ENCODE peak calls at places on chromosome 12, in six cellular contexts. T, S, C, Q, O and V are unnamed samples.

GRCh38 chr12:71269199-71269598 is 111.4 kb upstream of the TSPAN8 start:
- DNase-seq in T (no peak), S (no peak), C (no peak), Q (no peak), O (no peak), V (no peak)

GRCh38 chr12:25698782-25699181 is 145.7 kb upstream of the LMNTD1 start:
- DNase-seq in T (no peak), S (no peak), C (no peak), Q (no peak), O (peak; percentile 54), V (no peak)

GRCh38 chr12:131346578-131347344 is 364.1 kb upstream of the SFSWAP start:
- DNase-seq in T (no peak), S (no peak), C (no peak), Q (no peak), O (no peak), V (no peak)

GRCh38 chr12:129659927-129660326 is 243.9 kb downstream of the TMEM132D start:
- DNase-seq in T (no peak), S (no peak), C (no peak), Q (no peak), O (no peak), V (peak; percentile 94)

GRCh38 chr12:66188584-66189475 is at the start of gene IRAK3:
- DNase-seq in T (peak; percentile 84), S (peak; percentile 70), C (peak; percentile 89), Q (peak; percentile 91), O (peak; percentile 37), V (no peak)

GRCh38 chr12:52643233-52644077 is 8.6 kb downstream of the KRT2 start:
- DNase-seq in T (no peak), S (no peak), C (no peak), Q (no peak), O (no peak), V (no peak)

GRCh38 chr12:71840226-71840847 is 778 bp downstream of the TBC1D15 start:
- DNase-seq in T (no peak), S (peak; percentile 92), C (no peak), Q (no peak), O (peak; percentile 86), V (peak; percentile 22)

GRCh38 chr12:41745593-41745992 is 399.1 kb downstream of the GXYLT1 start:
- DNase-seq in T (no peak), S (no peak), C (no peak), Q (no peak), O (no peak), V (no peak)

GRCh38 chr12:26939192-26939832 is 1.0 kb downstream of the FGFR1OP2 start:
- DNase-seq in T (no peak), S (peak; percentile 40), C (no peak), Q (no peak), O (peak; percentile 40), V (no peak)

GRCh38 chr12:66456622-66457021 is 154.3 kb downstream of the HELB start:
- DNase-seq in T (no peak), S (no peak), C (no peak), Q (no peak), O (no peak), V (no peak)

GRCh38 chr12:98736352-98737326 is 91.5 kb downstream of the APAF1 start:
- DNase-seq in T (no peak), S (peak; percentile 26), C (no peak), Q (no peak), O (no peak), V (no peak)

GRCh38 chr12:19575307-19576243 is 136.3 kb downstream of the AEBP2 start:
- DNase-seq in T (peak; percentile 81), S (peak; percentile 100), C (peak; percentile 25), Q (peak; percentile 53), O (peak; percentile 28), V (peak; percentile 57)

GRCh38 chr12:39443704-39444234 is 849 bp upstream of the KIF21A start:
- DNase-seq in T (no peak), S (no peak), C (no peak), Q (no peak), O (peak; percentile 16), V (no peak)

GRCh38 chr12:61879229-61879628 is 381.0 kb upstream of the USP15 start:
- DNase-seq in T (no peak), S (no peak), C (no peak), Q (no peak), O (no peak), V (no peak)

GRCh38 chr12:132310181-132311040 is 19.0 kb downstream of the GALNT9 start:
- DNase-seq in T (no peak), S (no peak), C (peak; percentile 9), Q (no peak), O (no peak), V (no peak)

GRCh38 chr12:2804390-2805145 is 7.9 kb upstream of the ITFG2 start:
- DNase-seq in T (peak; percentile 77), S (peak; percentile 35), C (no peak), Q (peak; percentile 76), O (no peak), V (peak; percentile 42)

GRCh38 chr12:12723147-12723680 is 6.0 kb downstream of the CDKN1B start:
- DNase-seq in T (no peak), S (peak; percentile 48), C (no peak), Q (no peak), O (no peak), V (no peak)

GRCh38 chr12:49564241-49565118 is 3.5 kb downstream of the MCRS1 start:
- DNase-seq in T (no peak), S (no peak), C (no peak), Q (peak; percentile 12), O (no peak), V (no peak)

GRCh38 chr12:69415471-69416275 is 54.5 kb upstream of the FRS2 start:
- DNase-seq in T (peak; percentile 29), S (peak; percentile 70), C (peak; percentile 34), Q (peak; percentile 25), O (peak; percentile 57), V (peak; percentile 48)

GRCh38 chr12:70543444-70543843 is 93.8 kb downstream of the PTPRB start:
- DNase-seq in T (peak; percentile 15), S (peak; percentile 92), C (no peak), Q (no peak), O (peak; percentile 89), V (peak; percentile 99)

GRCh38 chr12:6752181-6752930 is 585 bp downstream of the MLF2 start:
- DNase-seq in T (peak; percentile 62), S (peak; percentile 67), C (no peak), Q (peak; percentile 55), O (peak; percentile 14), V (no peak)

GRCh38 chr12:93376436-93377251 is 1.1 kb upstream of the NUDT4 start:
- DNase-seq in T (peak; percentile 68), S (peak; percentile 55), C (no peak), Q (peak; percentile 32), O (peak; percentile 10), V (no peak)

GRCh38 chr12:48810817-48811453 is 7.4 kb upstream of the CACNB3 start:
- DNase-seq in T (no peak), S (peak; percentile 40), C (no peak), Q (no peak), O (peak; percentile 47), V (peak; percentile 48)

GRCh38 chr12:16243487-16244412 is 33.7 kb downstream of the SLC15A5 start:
- DNase-seq in T (no peak), S (no peak), C (no peak), Q (no peak), O (no peak), V (no peak)

GRCh38 chr12:111434680-111435338 is 29.1 kb downstream of the SH2B3 start:
- DNase-seq in T (peak; percentile 73), S (peak; percentile 83), C (peak; percentile 70), Q (peak; percentile 76), O (peak; percentile 32), V (no peak)

GRCh38 chr12:12537421-12537820 is 25.2 kb downstream of the DUSP16 start:
- DNase-seq in T (no peak), S (no peak), C (no peak), Q (no peak), O (no peak), V (no peak)

GRCh38 chr12:93894391-93895095 is 217.4 kb downstream of the CRADD start:
- DNase-seq in T (peak; percentile 91), S (no peak), C (peak; percentile 93), Q (peak; percentile 88), O (no peak), V (no peak)

GRCh38 chr12:2925322-2925995 is 33.7 kb upstream of the TEAD4 start:
- DNase-seq in T (no peak), S (no peak), C (no peak), Q (no peak), O (peak; percentile 55), V (no peak)

GRCh38 chr12:64876388-64877071 is 52.1 kb downstream of the TBC1D30 start:
- DNase-seq in T (no peak), S (no peak), C (no peak), Q (no peak), O (no peak), V (no peak)
- H3K4me3 ChIP-seq in T (no peak overlapping the region), S (no peak overlapping the region), C (no peak overlapping the region), Q (no peak overlapping the region), O (no peak overlapping the region), V (no peak overlapping the region)

GRCh38 chr12:80632835-80633234 is 74.6 kb upstream of the MYF6 start:
- DNase-seq in T (no peak), S (no peak), C (no peak), Q (no peak), O (peak; percentile 29), V (no peak)
- TF ChIP-seq CTCF in T (no peak), S (peak; percentile 14), C (no peak), Q (no peak), O (peak; percentile 35), V (peak; percentile 56)

DNA sequence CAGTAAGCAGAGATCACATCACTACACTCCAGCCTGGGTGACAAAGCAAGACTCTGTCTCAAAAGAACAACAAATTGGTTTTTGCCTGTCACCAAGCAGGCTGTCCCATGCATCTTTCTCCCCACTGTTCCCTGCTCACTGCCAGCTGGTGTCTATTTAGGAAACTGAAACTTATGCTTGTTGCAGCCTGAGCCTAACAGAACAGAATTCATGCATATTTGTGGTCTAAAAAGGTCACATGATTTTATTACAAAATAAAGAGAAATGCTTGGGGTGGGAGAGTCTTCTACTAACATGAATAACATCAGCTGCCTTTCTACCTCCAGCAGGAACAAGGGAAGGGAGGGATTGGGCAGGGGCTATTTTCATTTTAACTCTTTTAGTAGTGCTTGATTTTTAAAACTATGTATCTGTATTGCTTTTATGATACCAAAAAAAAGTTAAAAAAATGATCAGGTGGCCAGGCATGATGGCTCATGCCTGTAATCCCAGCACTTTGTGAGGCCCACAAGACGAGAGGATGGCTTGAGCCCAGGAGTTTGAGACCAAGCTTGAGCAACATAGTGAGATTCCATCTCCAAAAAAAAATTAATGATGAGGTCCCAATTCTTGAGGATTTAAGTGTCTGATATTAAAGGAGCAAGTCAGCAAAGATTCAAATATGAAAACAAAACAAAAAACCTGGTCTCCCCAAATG is 923 bp downstream of the STAT2 start:
- DNase-seq in T (no peak), S (no peak), C (no peak), Q (no peak), O (peak; percentile 83), V (peak; percentile 50)
- H3K4me3 ChIP-seq in T (peak overlapping the region; percentile 86), S (peak overlapping the region; percentile 74), C (peak overlapping the region; percentile 98), Q (peak overlapping the region; percentile 82), O (peak overlapping the region; percentile 85), V (peak overlapping the region; percentile 98)

GRCh38 chr12:56271031-56271430 is 4.3 kb downstream of the COQ10A start:
- DNase-seq in T (peak; percentile 18), S (peak; percentile 39), C (no peak), Q (no peak), O (peak; percentile 16), V (no peak)
- TF ChIP-seq CTCF in T (no peak), S (peak; percentile 29), C (peak; percentile 45), Q (peak; percentile 53), O (peak; percentile 19), V (peak; percentile 61)

GRCh38 chr12:46519407-46519806 is 146.8 kb upstream of the SLC38A2 start:
- DNase-seq in T (no peak), S (no peak), C (no peak), Q (no peak), O (no peak), V (no peak)
- H3K4me3 ChIP-seq in T (no peak overlapping the region), S (no peak overlapping the region), C (no peak overlapping the region), Q (no peak overlapping the region), O (no peak overlapping the region), V (no peak overlapping the region)

GRCh38 chr12:22544038-22544979 is at the start of gene C2CD5:
- DNase-seq in T (peak; percentile 98), S (peak; percentile 97), C (peak; percentile 98), Q (peak; percentile 97), O (peak; percentile 96), V (peak; percentile 96)
- TF ChIP-seq CTCF in T (peak; percentile 22), S (no peak), C (peak; percentile 26), Q (peak; percentile 51), O (peak; percentile 25), V (peak; percentile 46)